ENCODE peak calls at places on chromosomes 7 and 10, in five cellular contexts. G, B, V, W and X are unnamed samples.

GRCh38 chr10:62749104-62749683 is 55.3 kb upstream of the ADO start:
- DNase-seq in V (no peak), G (no peak), W (no peak), B (no peak), X (no peak)

GRCh38 chr7:5665106-5666025 is 116.1 kb downstream of the RNF216 start:
- DNase-seq in B (peak), G (peak), V (peak), W (peak), X (peak)

GRCh38 chr10:81873231-81873931 is 1.6 kb upstream of the NRG3 start:
- DNase-seq in V (no peak), G (no peak), B (no peak), W (no peak), X (no peak)

GRCh38 chr7:43491984-43492383 is 90.9 kb upstream of the STK17A start:
- DNase-seq in W (peak), V (no peak), B (no peak), G (no peak), X (no peak)

GRCh38 chr7:111229951-111230350 is 139.0 kb downstream of the LRRN3 start:
- DNase-seq in B (no peak), W (no peak), G (no peak), V (no peak), X (no peak)

GRCh38 chr7:156378806-156379205 is 261.8 kb upstream of the RNF32 start:
- DNase-seq in V (no peak), B (no peak), G (no peak), W (no peak), X (no peak)

GRCh38 chr10:117175901-117176534 is 21.3 kb upstream of the KCNK18 start:
- DNase-seq in W (peak), G (peak), B (peak), V (peak), X (peak)

GRCh38 chr7:98210513-98211220 is 572 bp upstream of the BHLHA15 start:
- DNase-seq in G (no peak), W (no peak), B (no peak), V (peak), X (peak)

GRCh38 chr10:46522295-46523118 is 34.0 kb downstream of the GPRIN2 start:
- DNase-seq in G (no peak), B (peak), W (no peak), V (peak), X (peak)

GRCh38 chr10:71191459-71192113 is 20.8 kb upstream of the UNC5B start:
- DNase-seq in W (no peak), V (peak), G (no peak), B (no peak), X (no peak)

GRCh38 chr7:65463184-65463583 is 89.5 kb downstream of the ZNF92 start:
- DNase-seq in W (no peak), G (no peak), B (no peak), V (no peak), X (no peak)

GRCh38 chr10:87750001-87750651 is 67.9 kb downstream of the ATAD1 start:
- DNase-seq in B (no peak), W (no peak), G (no peak), V (no peak), X (no peak)

GRCh38 chr10:107754814-107755213 is 590.3 kb upstream of the SORCS1 start:
- DNase-seq in G (no peak), V (no peak), W (no peak), B (no peak), X (no peak)

GRCh38 chr7:106704000-106704840 is 43.3 kb upstream of the CCDC71L start:
- DNase-seq in W (no peak), G (no peak), B (no peak), V (no peak), X (no peak)

GRCh38 chr7:129780257-129781127 is 169.0 kb downstream of the NRF1 start:
- DNase-seq in V (peak), G (peak), W (peak), B (peak), X (no peak)

GRCh38 chr7:135390829-135391228 is 119.1 kb downstream of the CNOT4 start:
- DNase-seq in G (no peak), W (no peak), B (no peak), V (no peak), X (no peak)

GRCh38 chr7:18421297-18422004 is 74.1 kb upstream of the HDAC9 start:
- DNase-seq in V (no peak), W (no peak), B (no peak), G (no peak), X (no peak)

GRCh38 chr10:97757471-97757870 is 14.3 kb downstream of the SFRP5 start:
- DNase-seq in V (no peak), W (no peak), G (no peak), B (no peak), X (no peak)

GRCh38 chr7:135653285-135654080 is 8.8 kb upstream of the STMP1 start:
- DNase-seq in B (no peak), W (no peak), G (no peak), V (no peak), X (no peak)

GRCh38 chr10:122127943-122128342 is 139.0 kb downstream of the TACC2 start:
- DNase-seq in V (no peak), G (no peak), W (no peak), B (no peak), X (no peak)

GRCh38 chr10:6473901-6474370 is 106.1 kb downstream of the PRKCQ start:
- DNase-seq in B (no peak), W (no peak), G (no peak), V (no peak), X (no peak)

GRCh38 chr7:105454921-105455320 is 66.2 kb upstream of the SRPK2 start:
- DNase-seq in B (no peak), V (no peak), W (no peak), G (no peak), X (no peak)

GRCh38 chr10:35608317-35608672 is 3.2 kb downstream of the GJD4 start:
- DNase-seq in B (no peak), W (no peak), V (no peak), G (no peak), X (no peak)

GRCh38 chr10:500876-501275 is 188.6 kb downstream of the DIP2C start:
- DNase-seq in V (no peak), B (no peak), W (no peak), G (no peak), X (peak)

GRCh38 chr10:93749218-93749799 is 8.4 kb upstream of the LGI1 start:
- DNase-seq in W (no peak), G (no peak), V (peak), B (no peak), X (no peak)

GRCh38 chr10:68795886-68796532 is 31.3 kb upstream of the STOX1 start:
- DNase-seq in W (no peak), G (no peak), B (no peak), V (no peak), X (no peak)

GRCh38 chr7:130560972-130561371 is 69.1 kb downstream of the MEST start:
- DNase-seq in B (no peak), G (peak), W (peak), V (no peak), X (no peak)

GRCh38 chr10:44827431-44828006 is 83.6 kb upstream of the TMEM72 start:
- DNase-seq in V (no peak), W (peak), B (no peak), G (no peak), X (no peak)

GRCh38 chr10:5470062-5470751 is 29.2 kb downstream of the CALML5 start:
- DNase-seq in V (no peak), W (no peak), B (no peak), G (no peak), X (no peak)

GRCh38 chr7:114761973-114762372 is 159.9 kb upstream of the MDFIC start:
- DNase-seq in B (no peak), W (no peak), V (no peak), G (no peak), X (no peak)

GRCh38 chr7:80721880-80722595 is 83.6 kb downstream of the CD36 start:
- DNase-seq in G (peak), W (no peak), B (no peak), V (no peak), X (no peak)

GRCh38 chr10:101060951-101061813 is 607 bp upstream of the KAZALD1 start:
- DNase-seq in W (peak), B (peak), G (no peak), V (peak), X (peak)

GRCh38 chr10:101063548-101064414 is 2.0 kb downstream of the KAZALD1 start:
- DNase-seq in B (no peak), W (no peak), V (no peak), G (no peak), X (no peak)

GRCh38 chr10:101063162-101063525 is 1.4 kb downstream of the KAZALD1 start:
- DNase-seq in G (no peak), B (no peak), W (no peak), V (no peak), X (no peak)

GRCh38 chr10:101061814-101062230 is at the start of gene KAZALD1:
- DNase-seq in B (no peak), V (peak), G (no peak), W (no peak), X (no peak)

DNA sequence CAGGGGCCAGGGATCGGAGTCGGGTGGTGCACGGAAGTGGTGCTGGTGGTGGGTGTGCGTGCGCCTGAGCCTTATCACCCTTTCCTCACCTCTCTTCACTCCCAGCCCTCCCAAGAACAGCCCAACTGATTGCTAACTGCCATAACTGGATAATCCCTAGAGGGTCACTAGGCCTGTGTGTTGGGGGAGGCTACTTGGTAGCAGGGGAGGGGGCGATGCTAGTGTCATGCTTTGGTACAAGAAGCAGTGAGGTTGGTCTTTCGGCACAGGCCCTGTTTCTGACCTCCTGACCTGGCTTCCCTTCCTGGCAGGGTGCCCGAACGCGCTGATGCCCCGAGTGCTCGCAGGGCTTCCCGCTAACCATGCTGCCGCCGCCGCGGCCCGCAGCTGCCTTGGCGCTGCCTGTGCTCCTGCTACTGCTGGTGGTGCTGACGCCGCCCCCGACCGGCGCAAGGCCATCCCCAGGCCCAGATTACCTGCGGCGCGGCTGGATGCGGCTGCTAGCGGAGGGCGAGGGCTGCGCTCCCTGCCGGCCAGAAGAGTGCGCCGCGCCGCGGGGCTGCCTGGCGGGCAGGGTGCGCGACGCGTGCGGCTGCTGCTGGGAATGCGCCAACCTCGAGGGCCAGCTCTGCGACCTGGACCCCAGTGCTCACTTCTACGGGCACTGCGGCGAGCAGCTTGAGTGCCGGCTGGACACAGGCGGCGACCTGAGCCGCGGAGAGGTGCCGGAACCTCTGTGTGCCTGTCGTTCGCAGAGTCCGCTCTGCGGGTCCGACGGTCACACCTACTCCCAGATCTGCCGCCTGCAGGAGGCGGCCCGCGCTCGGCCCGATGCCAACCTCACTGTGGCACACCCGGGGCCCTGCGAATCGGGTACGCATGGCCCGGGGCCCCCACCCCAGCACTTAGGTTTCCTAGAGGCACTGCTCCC is 707 bp downstream of the KAZALD1 start:
- DNase-seq in W (peak), G (no peak), V (peak), B (peak), X (peak)
- TF ChIP-seq POLR2AphosphoS5 in W (peak), G (no peak), V (no peak), B (no peak), X (no peak)

GRCh38 chr10:24930427-24930826 is 22.0 kb downstream of the PRTFDC1 start:
- DNase-seq in W (no peak), V (no peak), B (no peak), G (no peak), X (no peak)

GRCh38 chr10:24928163-24928562 is 24.2 kb downstream of the PRTFDC1 start:
- DNase-seq in B (no peak), V (no peak), W (no peak), G (no peak), X (no peak)

GRCh38 chr10:24929904-24930303 is 22.5 kb downstream of the PRTFDC1 start:
- DNase-seq in B (no peak), W (no peak), V (no peak), G (no peak), X (no peak)

GRCh38 chr10:24931236-24931635 is 21.2 kb downstream of the PRTFDC1 start:
- DNase-seq in B (no peak), G (no peak), V (no peak), W (no peak), X (no peak)

GRCh38 chr10:24929056-24929544 is 23.3 kb downstream of the PRTFDC1 start:
- DNase-seq in B (no peak), V (no peak), W (no peak), G (no peak), X (no peak)
- TF ChIP-seq POLR2AphosphoS5 in B (no peak), V (no peak), W (no peak), G (no peak), X (no peak)

GRCh38 chr10:49028639-49029038 is 86.7 kb downstream of the VSTM4 start:
- DNase-seq in V (no peak), B (no peak), G (no peak), W (no peak), X (no peak)

GRCh38 chr10:49024484-49024883 is 84.8 kb upstream of the LRRC18 start:
- DNase-seq in W (no peak), B (no peak), G (no peak), V (no peak), X (no peak)

GRCh38 chr10:49025347-49025983 is 85.8 kb upstream of the LRRC18 start:
- DNase-seq in B (no peak), V (no peak), W (no peak), G (no peak), X (no peak)

GRCh38 chr10:49023752-49024151 is 84.1 kb upstream of the LRRC18 start:
- DNase-seq in G (no peak), W (no peak), B (no peak), V (no peak), X (no peak)

DNA sequence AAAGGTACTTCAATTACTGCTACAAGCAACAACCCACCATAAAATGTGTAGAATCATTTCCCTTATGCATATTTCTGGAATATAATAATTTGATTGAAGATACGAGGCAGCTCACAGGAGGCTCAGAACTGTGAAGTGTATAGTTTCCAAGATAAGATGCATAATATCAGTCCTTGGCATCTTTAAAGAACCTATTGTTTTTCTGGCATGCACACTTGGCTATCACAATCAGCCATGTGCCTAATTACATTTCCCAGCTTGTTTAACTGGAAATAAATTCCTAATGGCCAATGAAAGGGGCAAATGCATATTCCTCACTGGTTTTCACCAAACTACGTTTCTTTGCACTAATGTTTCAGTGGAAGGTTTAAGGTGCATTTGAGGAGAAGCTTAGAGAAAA is 83.4 kb upstream of the LRRC18 start:
- DNase-seq in G (no peak), B (no peak), V (no peak), W (no peak), X (no peak)
- TF ChIP-seq POLR2AphosphoS5 in G (no peak), B (no peak), V (no peak), W (no peak), X (no peak)

GRCh38 chr7:7553386-7553785 is 13.3 kb upstream of the MIOS start:
- DNase-seq in V (no peak), G (no peak), W (no peak), B (no peak), X (no peak)
- TF ChIP-seq POLR2AphosphoS5 in V (no peak), G (no peak), W (no peak), B (peak), X (no peak)

GRCh38 chr10:75402486-75403143 is 1.1 kb upstream of the ZNF503 start:
- DNase-seq in V (no peak), B (peak), G (no peak), W (no peak), X (peak)
- TF ChIP-seq POLR2AphosphoS5 in V (no peak), B (no peak), G (no peak), W (peak), X (no peak)

GRCh38 chr7:83861-84632 is 108.3 kb upstream of the FAM20C start:
- DNase-seq in W (no peak), G (no peak), B (no peak), V (no peak), X (peak)
- TF ChIP-seq POLR2AphosphoS5 in W (no peak), G (no peak), B (no peak), V (no peak), X (no peak)

GRCh38 chr7:102275123-102275703 is 11.5 kb upstream of the SH2B2 start:
- DNase-seq in B (no peak), W (no peak), V (no peak), G (no peak), X (no peak)

GRCh38 chr7:102271158-102271798 is 15.4 kb upstream of the SH2B2 start:
- DNase-seq in V (no peak), B (no peak), W (no peak), G (no peak), X (no peak)

GRCh38 chr7:102272917-102273748 is 13.5 kb upstream of the SH2B2 start:
- DNase-seq in V (no peak), W (no peak), B (no peak), G (no peak), X (no peak)

GRCh38 chr7:102272075-102272916 is 14.4 kb upstream of the SH2B2 start:
- DNase-seq in W (peak), G (peak), V (peak), B (peak), X (peak)

GRCh38 chr7:102273749-102274712 is 12.6 kb upstream of the SH2B2 start:
- DNase-seq in B (peak), W (peak), V (no peak), G (peak), X (no peak)
- TF ChIP-seq POLR2AphosphoS5 in B (no peak), W (peak), V (no peak), G (no peak), X (no peak)